ENCODE peak calls at places on chromosomes 5 and 9, in six cellular contexts. X is RPMI8226, O is IMR-90, A is aorta, E is SHP77, L is activated T-cell treated with anti-CD3 and anti-CD28 coated beads for 1 hour. V is an unnamed sample.

GRCh38 chr9:34994429-34995287 is 5.1 kb downstream of the DNAJB5 start:
- DNase-seq in E (no peak), L (no peak), X (no peak), A (no peak), O (peak), V (no peak)

GRCh38 chr9:79256691-79257213 is 315.0 kb upstream of the TLE4 start:
- DNase-seq in E (no peak), O (peak), A (no peak), L (no peak), X (no peak), V (no peak)

GRCh38 chr5:140632366-140633080 is 452 bp downstream of the CD14 start:
- DNase-seq in L (peak), E (no peak), X (peak), A (peak), O (peak), V (peak)

GRCh38 chr5:35098214-35098613 is 50.5 kb upstream of the AGXT2 start:
- DNase-seq in X (no peak), O (no peak), E (no peak), L (no peak), A (no peak), V (no peak)

GRCh38 chr5:95533106-95533505 is 21.7 kb downstream of the SKIC3 start:
- DNase-seq in X (no peak), L (no peak), E (no peak), A (no peak), O (no peak), V (no peak)

GRCh38 chr9:92381780-92382179 is 22.6 kb downstream of the OGN start:
- DNase-seq in X (no peak), A (no peak), O (no peak), L (no peak), E (no peak), V (no peak)

GRCh38 chr9:93010696-93011095 is 47.8 kb upstream of the SUSD3 start:
- DNase-seq in O (no peak), X (no peak), E (no peak), A (peak), L (no peak), V (no peak)

GRCh38 chr5:94240616-94241287 is 377.7 kb downstream of the KIAA0825 start:
- DNase-seq in X (no peak), O (peak), E (no peak), A (no peak), L (no peak), V (no peak)

GRCh38 chr9:132797861-132798659 is 80.0 kb downstream of the AK8 start:
- DNase-seq in O (no peak), X (peak), A (peak), L (no peak), E (no peak), V (no peak)

GRCh38 chr5:1668141-1668721 is 131.4 kb downstream of the MRPL36 start:
- DNase-seq in O (no peak), E (no peak), L (no peak), X (peak), A (peak), V (no peak)

GRCh38 chr9:6873862-6874261 is 116.1 kb downstream of the KDM4C start:
- DNase-seq in L (no peak), O (peak), A (no peak), E (no peak), X (no peak), V (no peak)

GRCh38 chr5:144390133-144390532 is 219.5 kb downstream of the KCTD16 start:
- DNase-seq in X (no peak), A (no peak), L (no peak), E (no peak), O (peak), V (no peak)